ENCODE peak calls at places on chromosomes 4 and X, in nine cellular contexts. J is activated CD4-positive, CD25-positive, alpha-beta regulatory T cell; N is hepatic stellate cell; M is CD8-positive, alpha-beta memory T cell; X is AML-193; S is uterus; T is stimulated activated CD4-positive, alpha-beta T cell treated with anti-CD3 and anti-CD28 coated beads, Interleukin-12 subunit alpha, Interleukin-12 subunit beta, amount 100 ng/mL, for 24 hours; P is naive thymus-derived CD4-positive, alpha-beta T cell; V is putamen. A is an unnamed sample.

GRCh38 chr4:157315968-157316367 is 95.4 kb downstream of the GRIA2 start:
- DNase-seq in V (no peak), P (no peak), J (no peak), T (no peak), S (no peak), M (no peak), X (no peak), N (peak), A (no peak)

GRCh38 chr4:42152507-42153504 is at the start of gene BEND4:
- DNase-seq in P (no peak), V (no peak), S (no peak), N (no peak), T (no peak), X (no peak), M (peak), J (no peak), A (no peak)

GRCh38 chr4:124631760-124632159 is 80.8 kb downstream of the ANKRD50 start:
- DNase-seq in V (no peak), M (no peak), X (peak), J (no peak), N (peak), S (peak), T (no peak), P (no peak), A (peak)

GRCh38 chr4:833156-833555 is 7.2 kb upstream of the CPLX1 start:
- DNase-seq in J (no peak), V (no peak), N (no peak), T (no peak), P (no peak), M (peak), S (no peak), X (no peak), A (no peak)

GRCh38 chrX:5337160-5337559 is 891.5 kb downstream of the NLGN4X start:
- DNase-seq in N (no peak), V (no peak), J (no peak), M (no peak), S (no peak), P (no peak), X (no peak), T (no peak), A (no peak)

GRCh38 chr4:145815027-145815612 is 123.5 kb downstream of the ZNF827 start:
- DNase-seq in P (no peak), X (no peak), N (no peak), T (no peak), J (no peak), S (no peak), V (no peak), M (no peak), A (no peak)

GRCh38 chrX:85109235-85109634 is 105.6 kb downstream of the APOOL start:
- DNase-seq in N (no peak), V (no peak), P (no peak), T (no peak), J (no peak), S (no peak), X (no peak), M (no peak), A (no peak)

GRCh38 chr4:45648846-45649245 is 475.0 kb downstream of the GABRG1 start:
- DNase-seq in S (no peak), M (no peak), P (no peak), T (no peak), N (no peak), X (no peak), V (no peak), J (no peak), A (no peak)

GRCh38 chr4:58587856-58588255 is 1477.7 kb upstream of the IGFBP7 start:
- DNase-seq in T (no peak), M (no peak), S (no peak), P (no peak), N (no peak), V (no peak), J (no peak), X (no peak), A (peak)

GRCh38 chr4:48483006-48483776 is at the start of gene SLC10A4:
- DNase-seq in X (no peak), S (no peak), M (no peak), J (no peak), N (no peak), T (no peak), P (no peak), V (no peak), A (no peak)

GRCh38 chrX:17078031-17078730 is 131.7 kb downstream of the REPS2 start:
- DNase-seq in V (no peak), J (no peak), S (no peak), M (no peak), N (peak), T (no peak), P (no peak), X (no peak), A (peak)

GRCh38 chrX:150635952-150636351 is 57.2 kb upstream of the MTMR1 start:
- DNase-seq in P (no peak), V (no peak), X (no peak), N (peak), M (no peak), J (no peak), T (no peak), S (no peak), A (peak)

GRCh38 chr4:78018271-78019049 is 38.7 kb upstream of the FRAS1 start:
- DNase-seq in V (no peak), P (no peak), S (no peak), M (no peak), T (no peak), N (no peak), X (no peak), J (no peak), A (peak)

GRCh38 chr4:147546341-147546740 is 65.4 kb downstream of the EDNRA start:
- DNase-seq in P (no peak), J (no peak), N (peak), T (no peak), M (no peak), X (no peak), V (no peak), S (no peak), A (peak)

GRCh38 chrX:19912-20571 is 261.1 kb upstream of the PLCXD1 start:
- DNase-seq in M (no peak), N (no peak), P (peak), S (no peak), J (no peak), V (no peak), T (no peak), X (no peak), A (no peak)

GRCh38 chr4:38717604-38718003 is 53.6 kb downstream of the KLF3 start:
- DNase-seq in X (no peak), S (no peak), P (no peak), V (no peak), M (no peak), J (no peak), N (no peak), T (no peak), A (no peak)

GRCh38 chrX:48490661-48491060 is 14.7 kb downstream of the FTSJ1 start:
- DNase-seq in M (no peak), P (no peak), V (no peak), S (no peak), X (no peak), N (no peak), J (no peak), T (no peak), A (peak)

GRCh38 chr4:173834151-173834550 is 304.1 kb upstream of the HAND2 start:
- DNase-seq in X (peak), S (no peak), V (no peak), P (no peak), J (no peak), N (peak), T (no peak), M (no peak), A (no peak)

GRCh38 chrX:129566081-129566480 is 26.0 kb downstream of the OCRL start:
- DNase-seq in X (no peak), N (no peak), J (no peak), P (no peak), S (no peak), T (no peak), M (no peak), V (no peak), A (no peak)

GRCh38 chrX:21963736-21964135 is 23.2 kb downstream of the SMS start:
- DNase-seq in S (no peak), P (no peak), N (no peak), T (no peak), M (no peak), X (no peak), J (no peak), V (no peak), A (no peak)

GRCh38 chr4:99808260-99808857 is 8.3 kb upstream of the DAPP1 start:
- DNase-seq in P (peak), S (no peak), T (peak), M (peak), X (peak), J (peak), N (no peak), V (peak), A (peak)

GRCh38 chr4:73609688-73610087 is 10.5 kb downstream of the RASSF6 start:
- DNase-seq in T (no peak), J (no peak), V (no peak), P (no peak), M (no peak), S (no peak), N (no peak), X (no peak), A (peak)

GRCh38 chr4:66169341-66169740 is 499.1 kb upstream of the EPHA5 start:
- DNase-seq in M (no peak), P (no peak), N (no peak), X (no peak), J (no peak), V (no peak), T (no peak), S (no peak), A (no peak)

GRCh38 chrX:122134291-122134690 is 1049.8 kb upstream of the GRIA3 start:
- DNase-seq in P (no peak), T (no peak), M (no peak), V (no peak), X (no peak), J (no peak), N (no peak), S (no peak), A (no peak)

GRCh38 chr4:2942532-2943363 is 20.5 kb downstream of the NOP14 start:
- DNase-seq in V (no peak), P (no peak), J (no peak), T (no peak), S (no peak), M (peak), N (no peak), X (no peak), A (no peak)

GRCh38 chr4:25842229-25842840 is 20.5 kb downstream of the SEL1L3 start:
- DNase-seq in S (no peak), J (no peak), T (no peak), X (no peak), N (no peak), V (no peak), P (peak), M (peak), A (no peak)

GRCh38 chr4:185219551-185220344 is 10.3 kb downstream of the SNX25 start:
- DNase-seq in V (peak), T (no peak), X (no peak), J (no peak), M (no peak), N (no peak), P (no peak), S (peak), A (peak)

GRCh38 chr4:120874792-120875774 is 47.4 kb downstream of the PRDM5 start:
- DNase-seq in N (no peak), X (no peak), P (no peak), J (no peak), S (no peak), V (no peak), T (no peak), M (no peak), A (no peak)

GRCh38 chrX:96425204-96425603 is 259.4 kb upstream of the DIAPH2 start:
- DNase-seq in T (no peak), M (no peak), V (no peak), S (no peak), J (no peak), P (no peak), X (peak), N (no peak), A (no peak)

GRCh38 chrX:150753968-150754367 is 60.8 kb downstream of the MTMR1 start:
- DNase-seq in V (no peak), X (no peak), N (no peak), S (no peak), T (no peak), P (no peak), J (no peak), M (no peak), A (no peak)

GRCh38 chr4:22502895-22503814 is 12.7 kb downstream of the ADGRA3 start:
- DNase-seq in V (no peak), X (no peak), J (no peak), N (no peak), M (no peak), T (no peak), S (no peak), P (no peak), A (peak)

GRCh38 chrX:51487960-51488267 is 8.5 kb downstream of the NUDT11 start:
- DNase-seq in S (no peak), P (no peak), T (no peak), V (no peak), J (no peak), M (no peak), N (no peak), X (no peak), A (no peak)

GRCh38 chr4:89284828-89285227 is 22.8 kb downstream of the GPRIN3 start:
- DNase-seq in J (no peak), P (no peak), X (peak), V (no peak), T (no peak), M (peak), S (no peak), N (no peak), A (no peak)

GRCh38 chr4:5037553-5038551 is 13.4 kb upstream of the STK32B start:
- DNase-seq in N (peak), T (no peak), J (no peak), X (peak), S (no peak), M (no peak), P (no peak), V (no peak), A (peak)

GRCh38 chr4:70603856-70604255 is 11.8 kb downstream of the AMBN start:
- DNase-seq in T (no peak), S (no peak), V (no peak), X (no peak), P (no peak), N (no peak), J (no peak), M (no peak), A (no peak)

GRCh38 chrX:112768563-112768962 is 72.1 kb downstream of the AMOT start:
- DNase-seq in X (no peak), N (no peak), J (no peak), M (no peak), V (no peak), P (no peak), T (no peak), S (no peak), A (no peak)

GRCh38 chrX:3514996-3515395 is 168.5 kb upstream of the MXRA5 start:
- DNase-seq in S (no peak), V (no peak), J (no peak), P (no peak), N (no peak), T (no peak), X (no peak), M (no peak), A (no peak)

GRCh38 chrX:64186974-64187761 is 18.3 kb downstream of the AMER1 start:
- DNase-seq in X (no peak), V (no peak), N (no peak), S (no peak), P (no peak), T (no peak), J (no peak), M (no peak), A (no peak)

GRCh38 chr4:5561286-5561685 is 147.1 kb downstream of the EVC2 start:
- DNase-seq in X (no peak), T (no peak), N (no peak), P (no peak), S (no peak), J (no peak), M (no peak), V (no peak), A (no peak)